ENCODE peak calls at places on chromosomes 4 and X, in eight cellular contexts. One of them, this sample, is unnamed. For H3K27me3, the result is how much of the 10 kb centered on the place peaks cover.

GRCh38 chrX:130502023-130502570 is 100.3 kb downstream of the RBMX2 start:
- DNase-seq in HepG2: no peak
- DNase-seq in GM23338: no peak
- DNase-seq in SK-N-SH: no peak
- DNase-seq in K562: no peak
- DNase-seq in HCT116: no peak
- DNase-seq in GM12878: no peak
- DNase-seq in Panc1: no peak
- DNase-seq in this sample: no peak

GRCh38 chrX:15909605-15910004 is 55.0 kb upstream of the AP1S2 start:
- DNase-seq in SK-N-SH: no peak
- DNase-seq in GM12878: no peak
- DNase-seq in HepG2: no peak
- DNase-seq in GM23338: peak
- DNase-seq in HCT116: no peak
- DNase-seq in K562: no peak
- DNase-seq in Panc1: no peak
- DNase-seq in this sample: no peak

GRCh38 chr4:87985097-87985886 is 9.8 kb downstream of the SPP1 start:
- DNase-seq in K562: no peak
- DNase-seq in GM23338: peak
- DNase-seq in SK-N-SH: peak
- DNase-seq in HCT116: peak
- DNase-seq in GM12878: no peak
- DNase-seq in Panc1: peak
- DNase-seq in HepG2: peak
- DNase-seq in this sample: peak

GRCh38 chr4:101198741-101199339 is 148.5 kb downstream of the PPP3CA start:
- DNase-seq in HCT116: no peak
- DNase-seq in Panc1: no peak
- DNase-seq in GM23338: peak
- DNase-seq in K562: no peak
- DNase-seq in SK-N-SH: no peak
- DNase-seq in HepG2: peak
- DNase-seq in GM12878: no peak
- DNase-seq in this sample: no peak

GRCh38 chr4:74206088-74206826 is 48.3 kb downstream of the MTHFD2L start:
- DNase-seq in HepG2: no peak
- DNase-seq in GM12878: peak
- DNase-seq in K562: peak
- DNase-seq in GM23338: no peak
- DNase-seq in Panc1: no peak
- DNase-seq in SK-N-SH: no peak
- DNase-seq in HCT116: no peak
- DNase-seq in this sample: no peak

GRCh38 chr4:173360587-173361221 is 10.1 kb upstream of the SAP30 start:
- DNase-seq in K562: no peak
- DNase-seq in GM23338: peak
- DNase-seq in HepG2: no peak
- DNase-seq in HCT116: no peak
- DNase-seq in SK-N-SH: no peak
- DNase-seq in Panc1: no peak
- DNase-seq in GM12878: no peak
- DNase-seq in this sample: no peak

GRCh38 chr4:159048166-159048886 is 54.6 kb upstream of the RAPGEF2 start:
- DNase-seq in SK-N-SH: peak
- DNase-seq in K562: peak
- DNase-seq in Panc1: peak
- DNase-seq in GM23338: peak
- DNase-seq in HCT116: no peak
- DNase-seq in GM12878: no peak
- DNase-seq in HepG2: peak
- DNase-seq in this sample: no peak

GRCh38 chr4:81631958-81632439 is 160.3 kb upstream of the RASGEF1B start:
- DNase-seq in Panc1: no peak
- DNase-seq in HepG2: peak
- DNase-seq in GM23338: no peak
- DNase-seq in K562: no peak
- DNase-seq in GM12878: no peak
- DNase-seq in SK-N-SH: no peak
- DNase-seq in HCT116: no peak
- DNase-seq in this sample: peak

GRCh38 chr4:169031392-169031791 is 21.3 kb upstream of the CBR4 start:
- DNase-seq in Panc1: no peak
- DNase-seq in GM23338: no peak
- DNase-seq in HCT116: no peak
- DNase-seq in HepG2: no peak
- DNase-seq in K562: no peak
- DNase-seq in GM12878: no peak
- DNase-seq in SK-N-SH: no peak
- DNase-seq in this sample: no peak

GRCh38 chr4:180150818-180151217 is 2092.4 kb upstream of the TENM3 start:
- DNase-seq in GM12878: no peak
- DNase-seq in HepG2: no peak
- DNase-seq in SK-N-SH: peak
- DNase-seq in GM23338: peak
- DNase-seq in Panc1: no peak
- DNase-seq in K562: no peak
- DNase-seq in HCT116: peak
- DNase-seq in this sample: peak
- H3K27me3 ChIP-seq in GM12878: under half
- H3K27me3 ChIP-seq in HepG2: under half
- H3K27me3 ChIP-seq in SK-N-SH: under half
- H3K27me3 ChIP-seq in GM23338: under half
- H3K27me3 ChIP-seq in Panc1: under half
- H3K27me3 ChIP-seq in K562: under half
- H3K27me3 ChIP-seq in HCT116: under half
- H3K27me3 ChIP-seq in this sample: under half

DNA sequence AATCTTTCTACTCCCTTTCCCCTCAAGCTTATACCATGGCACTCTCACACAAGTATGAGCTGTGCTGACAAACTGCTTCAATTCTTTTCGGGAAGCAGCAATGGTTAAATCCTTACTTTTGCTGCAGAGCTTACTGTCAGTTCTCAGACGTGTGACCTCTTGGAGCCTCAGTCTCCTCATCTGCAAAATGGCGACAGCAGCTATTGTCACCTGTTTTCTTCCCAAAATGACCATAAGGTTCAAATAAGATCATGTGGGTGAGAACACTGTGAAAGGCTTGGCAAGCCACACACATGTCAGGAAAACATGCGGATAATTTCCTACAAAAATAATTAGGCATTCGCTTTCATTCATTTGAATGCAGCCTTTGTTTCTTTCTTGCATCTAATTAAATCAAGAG is 36.8 kb upstream of the IRF2 start:
- DNase-seq in SK-N-SH: no peak
- DNase-seq in GM23338: no peak
- DNase-seq in K562: no peak
- DNase-seq in Panc1: no peak
- DNase-seq in HCT116: no peak
- DNase-seq in GM12878: no peak
- DNase-seq in HepG2: no peak
- DNase-seq in this sample: no peak
- TF ChIP-seq REST in SK-N-SH: no peak
- TF ChIP-seq REST in GM23338: no peak
- TF ChIP-seq REST in K562: no peak
- TF ChIP-seq REST in Panc1: no peak
- TF ChIP-seq REST in HCT116: no peak
- TF ChIP-seq REST in GM12878: no peak
- TF ChIP-seq REST in HepG2: no peak
- TF ChIP-seq REST in this sample: no peak

GRCh38 chrX:36336746-36337145 is 417.2 kb downstream of the CFAP47 start:
- DNase-seq in GM12878: no peak
- DNase-seq in K562: no peak
- DNase-seq in GM23338: no peak
- DNase-seq in HCT116: no peak
- DNase-seq in SK-N-SH: peak
- DNase-seq in HepG2: no peak
- DNase-seq in Panc1: no peak
- DNase-seq in this sample: no peak

GRCh38 chrX:36334508-36335015 is 415.0 kb downstream of the CFAP47 start:
- DNase-seq in HCT116: no peak
- DNase-seq in SK-N-SH: no peak
- DNase-seq in K562: no peak
- DNase-seq in Panc1: no peak
- DNase-seq in HepG2: no peak
- DNase-seq in GM12878: no peak
- DNase-seq in GM23338: no peak
- DNase-seq in this sample: no peak
- H3K27me3 ChIP-seq in HCT116: under half
- H3K27me3 ChIP-seq in SK-N-SH: under half
- H3K27me3 ChIP-seq in K562: under half
- H3K27me3 ChIP-seq in Panc1: under half
- H3K27me3 ChIP-seq in HepG2: under half
- H3K27me3 ChIP-seq in GM12878: under half
- H3K27me3 ChIP-seq in GM23338: under half
- H3K27me3 ChIP-seq in this sample: under half

GRCh38 chrX:150074175-150074574 is 135.9 kb upstream of the EOLA2 start:
- DNase-seq in K562: no peak
- DNase-seq in Panc1: no peak
- DNase-seq in GM12878: no peak
- DNase-seq in GM23338: no peak
- DNase-seq in SK-N-SH: no peak
- DNase-seq in HCT116: no peak
- DNase-seq in HepG2: no peak
- DNase-seq in this sample: no peak
- TF ChIP-seq REST in K562: no peak
- TF ChIP-seq REST in Panc1: no peak
- TF ChIP-seq REST in GM12878: no peak
- TF ChIP-seq REST in GM23338: no peak
- TF ChIP-seq REST in SK-N-SH: no peak
- TF ChIP-seq REST in HCT116: no peak
- TF ChIP-seq REST in HepG2: no peak
- TF ChIP-seq REST in this sample: no peak

DNA sequence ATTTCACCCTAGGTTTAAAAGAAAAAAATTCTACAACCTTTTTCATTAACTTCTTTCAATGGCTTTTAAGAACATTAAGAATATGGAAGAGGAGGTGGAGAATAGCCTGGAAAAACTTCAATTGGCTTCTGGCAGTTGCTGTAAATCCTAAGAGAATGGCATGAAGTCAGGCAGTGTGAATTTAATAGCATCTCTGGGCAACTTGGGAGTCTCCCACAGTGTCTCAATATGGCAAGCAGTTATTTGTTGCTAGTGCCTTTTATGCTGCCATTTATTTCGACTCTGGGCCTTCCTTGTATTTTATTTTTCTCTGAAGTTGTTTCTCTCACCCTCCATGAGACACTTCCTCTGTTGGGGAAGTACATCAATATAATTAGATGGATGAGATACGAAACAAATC is 322.1 kb downstream of the CBLL2 start:
- DNase-seq in SK-N-SH: no peak
- DNase-seq in GM23338: no peak
- DNase-seq in HepG2: no peak
- DNase-seq in K562: no peak
- DNase-seq in Panc1: no peak
- DNase-seq in HCT116: no peak
- DNase-seq in GM12878: no peak
- DNase-seq in this sample: no peak
- H3K27me3 ChIP-seq in SK-N-SH: under half
- H3K27me3 ChIP-seq in GM23338: under half
- H3K27me3 ChIP-seq in HepG2: under half
- H3K27me3 ChIP-seq in K562: under half
- H3K27me3 ChIP-seq in Panc1: under half
- H3K27me3 ChIP-seq in HCT116: under half
- H3K27me3 ChIP-seq in GM12878: under half
- H3K27me3 ChIP-seq in this sample: under half

GRCh38 chr4:72843466-72843865 is 226.1 kb downstream of the COX18 start:
- DNase-seq in Panc1: no peak
- DNase-seq in K562: no peak
- DNase-seq in HepG2: no peak
- DNase-seq in GM23338: no peak
- DNase-seq in HCT116: no peak
- DNase-seq in SK-N-SH: no peak
- DNase-seq in GM12878: no peak
- DNase-seq in this sample: no peak
- TF ChIP-seq REST in Panc1: no peak
- TF ChIP-seq REST in K562: no peak
- TF ChIP-seq REST in HepG2: no peak
- TF ChIP-seq REST in GM23338: no peak
- TF ChIP-seq REST in HCT116: no peak
- TF ChIP-seq REST in SK-N-SH: no peak
- TF ChIP-seq REST in GM12878: no peak
- TF ChIP-seq REST in this sample: no peak

GRCh38 chr4:9944431-9945425 is 76.6 kb downstream of the SLC2A9 start:
- DNase-seq in GM23338: no peak
- DNase-seq in SK-N-SH: no peak
- DNase-seq in HepG2: no peak
- DNase-seq in K562: no peak
- DNase-seq in Panc1: no peak
- DNase-seq in HCT116: no peak
- DNase-seq in GM12878: no peak
- DNase-seq in this sample: no peak
- H3K27me3 ChIP-seq in GM23338: under half
- H3K27me3 ChIP-seq in SK-N-SH: under half
- H3K27me3 ChIP-seq in HepG2: under half
- H3K27me3 ChIP-seq in K562: under half
- H3K27me3 ChIP-seq in Panc1: under half
- H3K27me3 ChIP-seq in HCT116: under half
- H3K27me3 ChIP-seq in GM12878: under half
- H3K27me3 ChIP-seq in this sample: under half

DNA sequence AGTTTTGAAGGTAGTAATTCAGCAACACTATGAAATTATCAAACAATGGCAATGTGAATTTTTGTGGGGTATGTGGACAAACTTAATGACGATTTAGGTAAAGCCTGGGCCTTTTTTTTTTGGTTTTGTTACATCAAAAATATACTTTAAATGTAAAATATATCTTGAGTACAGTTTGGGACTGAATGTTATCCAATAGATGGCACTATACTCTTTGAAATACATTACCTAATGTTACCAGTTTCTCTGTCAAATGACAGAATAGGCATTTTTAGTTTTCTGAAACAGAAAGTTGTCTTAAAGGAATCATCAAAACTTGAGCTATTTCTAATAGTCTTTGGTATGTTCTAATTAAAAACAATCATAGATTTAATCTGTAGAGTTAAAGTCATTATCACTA is 1651.9 kb downstream of the C4orf33 start:
- DNase-seq in Panc1: no peak
- DNase-seq in K562: no peak
- DNase-seq in SK-N-SH: no peak
- DNase-seq in HepG2: no peak
- DNase-seq in HCT116: peak
- DNase-seq in GM12878: no peak
- DNase-seq in GM23338: peak
- DNase-seq in this sample: no peak
- TF ChIP-seq REST in Panc1: no peak
- TF ChIP-seq REST in K562: no peak
- TF ChIP-seq REST in SK-N-SH: no peak
- TF ChIP-seq REST in HepG2: no peak
- TF ChIP-seq REST in HCT116: no peak
- TF ChIP-seq REST in GM12878: no peak
- TF ChIP-seq REST in GM23338: no peak
- TF ChIP-seq REST in this sample: no peak

GRCh38 chrX:109827772-109828171 is 94.7 kb upstream of the ACSL4 start:
- DNase-seq in HepG2: no peak
- DNase-seq in K562: no peak
- DNase-seq in GM12878: no peak
- DNase-seq in SK-N-SH: no peak
- DNase-seq in HCT116: no peak
- DNase-seq in Panc1: no peak
- DNase-seq in GM23338: no peak
- DNase-seq in this sample: no peak
- H3K27me3 ChIP-seq in HepG2: under half
- H3K27me3 ChIP-seq in K562: under half
- H3K27me3 ChIP-seq in GM12878: under half
- H3K27me3 ChIP-seq in SK-N-SH: under half
- H3K27me3 ChIP-seq in HCT116: under half
- H3K27me3 ChIP-seq in Panc1: under half
- H3K27me3 ChIP-seq in GM23338: under half
- H3K27me3 ChIP-seq in this sample: under half

This sample was measured in HL-60.